ENCODE peak calls at places on chromosomes 16 and 17, in eight cellular contexts. One of them, this sample, is unnamed.

GRCh38 chr17:9324864-9325263 is 250.8 kb downstream of the STX8 start:
- DNase-seq in cardiac muscle cell: peak
- DNase-seq in sigmoid colon: no peak
- DNase-seq in left ventricle myocardium inferior: no peak
- DNase-seq in tibial artery: no peak
- DNase-seq in K562: no peak
- DNase-seq in brain microvascular endothelial cell: no peak
- DNase-seq in IMR-90: peak
- DNase-seq in this sample: no peak

GRCh38 chr16:70269471-70269870 is 17.7 kb upstream of the EXOSC6 start:
- DNase-seq in cardiac muscle cell: no peak
- DNase-seq in sigmoid colon: peak
- DNase-seq in left ventricle myocardium inferior: no peak
- DNase-seq in tibial artery: no peak
- DNase-seq in K562: no peak
- DNase-seq in brain microvascular endothelial cell: no peak
- DNase-seq in IMR-90: no peak
- DNase-seq in this sample: no peak

GRCh38 chr17:61411944-61412859 is 12.6 kb downstream of the TBX2 start:
- DNase-seq in cardiac muscle cell: peak
- DNase-seq in sigmoid colon: peak
- DNase-seq in left ventricle myocardium inferior: peak
- DNase-seq in tibial artery: peak
- DNase-seq in K562: peak
- DNase-seq in brain microvascular endothelial cell: peak
- DNase-seq in IMR-90: peak
- DNase-seq in this sample: peak

GRCh38 chr17:65139045-65139764 is 2.0 kb downstream of the RGS9 start:
- DNase-seq in cardiac muscle cell: no peak
- DNase-seq in sigmoid colon: no peak
- DNase-seq in left ventricle myocardium inferior: no peak
- DNase-seq in tibial artery: no peak
- DNase-seq in K562: no peak
- DNase-seq in brain microvascular endothelial cell: no peak
- DNase-seq in IMR-90: no peak
- DNase-seq in this sample: no peak

GRCh38 chr16:56355786-56356275 is 69.5 kb downstream of the AMFR start:
- DNase-seq in cardiac muscle cell: peak
- DNase-seq in sigmoid colon: peak
- DNase-seq in left ventricle myocardium inferior: peak
- DNase-seq in tibial artery: peak
- DNase-seq in K562: peak
- DNase-seq in brain microvascular endothelial cell: no peak
- DNase-seq in IMR-90: no peak
- DNase-seq in this sample: no peak

GRCh38 chr17:62134397-62134796 is 69.3 kb upstream of the MED13 start:
- DNase-seq in cardiac muscle cell: no peak
- DNase-seq in sigmoid colon: no peak
- DNase-seq in left ventricle myocardium inferior: no peak
- DNase-seq in tibial artery: no peak
- DNase-seq in K562: no peak
- DNase-seq in brain microvascular endothelial cell: no peak
- DNase-seq in IMR-90: peak
- DNase-seq in this sample: no peak

GRCh38 chr16:81575834-81576233 is 131.2 kb downstream of the CMIP start:
- DNase-seq in cardiac muscle cell: no peak
- DNase-seq in sigmoid colon: no peak
- DNase-seq in left ventricle myocardium inferior: no peak
- DNase-seq in tibial artery: no peak
- DNase-seq in K562: no peak
- DNase-seq in brain microvascular endothelial cell: no peak
- DNase-seq in IMR-90: no peak
- DNase-seq in this sample: no peak

GRCh38 chr16:81424761-81425160 is 19.8 kb upstream of the CMIP start:
- DNase-seq in cardiac muscle cell: no peak
- DNase-seq in sigmoid colon: no peak
- DNase-seq in left ventricle myocardium inferior: no peak
- DNase-seq in tibial artery: no peak
- DNase-seq in K562: peak
- DNase-seq in brain microvascular endothelial cell: no peak
- DNase-seq in IMR-90: peak
- DNase-seq in this sample: no peak

GRCh38 chr16:49843758-49844157 is 12.2 kb downstream of the ZNF423 start:
- DNase-seq in cardiac muscle cell: no peak
- DNase-seq in sigmoid colon: no peak
- DNase-seq in left ventricle myocardium inferior: no peak
- DNase-seq in tibial artery: no peak
- DNase-seq in K562: no peak
- DNase-seq in brain microvascular endothelial cell: no peak
- DNase-seq in IMR-90: no peak
- DNase-seq in this sample: no peak

GRCh38 chr17:17414316-17414937 is 62.4 kb upstream of the MED9 start:
- DNase-seq in cardiac muscle cell: peak
- DNase-seq in sigmoid colon: peak
- DNase-seq in left ventricle myocardium inferior: no peak
- DNase-seq in tibial artery: peak
- DNase-seq in K562: no peak
- DNase-seq in brain microvascular endothelial cell: no peak
- DNase-seq in IMR-90: peak
- DNase-seq in this sample: no peak

GRCh38 chr16:84843149-84844048 is 23.6 kb downstream of the CRISPLD2 start:
- DNase-seq in cardiac muscle cell: no peak
- DNase-seq in sigmoid colon: no peak
- DNase-seq in left ventricle myocardium inferior: no peak
- DNase-seq in tibial artery: no peak
- DNase-seq in K562: no peak
- DNase-seq in brain microvascular endothelial cell: no peak
- DNase-seq in IMR-90: no peak
- DNase-seq in this sample: no peak

GRCh38 chr16:75243667-75244224 is 7.7 kb downstream of the BCAR1 start:
- DNase-seq in cardiac muscle cell: no peak
- DNase-seq in sigmoid colon: no peak
- DNase-seq in left ventricle myocardium inferior: no peak
- DNase-seq in tibial artery: no peak
- DNase-seq in K562: no peak
- DNase-seq in brain microvascular endothelial cell: no peak
- DNase-seq in IMR-90: no peak
- DNase-seq in this sample: no peak

GRCh38 chr17:63550816-63551639 is 751 bp downstream of the DCAF7 start:
- DNase-seq in cardiac muscle cell: peak
- DNase-seq in sigmoid colon: no peak
- DNase-seq in left ventricle myocardium inferior: no peak
- DNase-seq in tibial artery: no peak
- DNase-seq in K562: peak
- DNase-seq in brain microvascular endothelial cell: peak
- DNase-seq in IMR-90: peak
- DNase-seq in this sample: peak

GRCh38 chr17:9181640-9182039 is 160.3 kb downstream of the NTN1 start:
- DNase-seq in cardiac muscle cell: no peak
- DNase-seq in sigmoid colon: no peak
- DNase-seq in left ventricle myocardium inferior: no peak
- DNase-seq in tibial artery: no peak
- DNase-seq in K562: no peak
- DNase-seq in brain microvascular endothelial cell: no peak
- DNase-seq in IMR-90: no peak
- DNase-seq in this sample: no peak

GRCh38 chr17:66214893-66215528 is 14.2 kb downstream of the APOH start:
- DNase-seq in cardiac muscle cell: no peak
- DNase-seq in sigmoid colon: no peak
- DNase-seq in left ventricle myocardium inferior: no peak
- DNase-seq in tibial artery: no peak
- DNase-seq in K562: no peak
- DNase-seq in brain microvascular endothelial cell: no peak
- DNase-seq in IMR-90: no peak
- DNase-seq in this sample: no peak

GRCh38 chr17:80026359-80027042 is 9.2 kb downstream of the TBC1D16 start:
- DNase-seq in cardiac muscle cell: no peak
- DNase-seq in sigmoid colon: no peak
- DNase-seq in left ventricle myocardium inferior: no peak
- DNase-seq in tibial artery: peak
- DNase-seq in K562: no peak
- DNase-seq in brain microvascular endothelial cell: no peak
- DNase-seq in IMR-90: no peak
- DNase-seq in this sample: no peak

GRCh38 chr17:7897773-7898172 is 9.2 kb downstream of the CHD3 start:
- DNase-seq in cardiac muscle cell: peak
- DNase-seq in sigmoid colon: no peak
- DNase-seq in left ventricle myocardium inferior: no peak
- DNase-seq in tibial artery: no peak
- DNase-seq in K562: peak
- DNase-seq in brain microvascular endothelial cell: peak
- DNase-seq in IMR-90: peak
- DNase-seq in this sample: no peak

GRCh38 chr16:66127459-66128362 is 238.8 kb upstream of the CDH5 start:
- DNase-seq in cardiac muscle cell: peak
- DNase-seq in sigmoid colon: no peak
- DNase-seq in left ventricle myocardium inferior: no peak
- DNase-seq in tibial artery: peak
- DNase-seq in K562: no peak
- DNase-seq in brain microvascular endothelial cell: no peak
- DNase-seq in IMR-90: no peak
- DNase-seq in this sample: no peak
- TF ChIP-seq CTCF in cardiac muscle cell: peak
- TF ChIP-seq CTCF in sigmoid colon: no peak
- TF ChIP-seq CTCF in left ventricle myocardium inferior: peak
- TF ChIP-seq CTCF in tibial artery: no peak
- TF ChIP-seq CTCF in K562: no peak
- TF ChIP-seq CTCF in brain microvascular endothelial cell: peak
- TF ChIP-seq CTCF in IMR-90: no peak
- TF ChIP-seq CTCF in this sample: no peak

DNA sequence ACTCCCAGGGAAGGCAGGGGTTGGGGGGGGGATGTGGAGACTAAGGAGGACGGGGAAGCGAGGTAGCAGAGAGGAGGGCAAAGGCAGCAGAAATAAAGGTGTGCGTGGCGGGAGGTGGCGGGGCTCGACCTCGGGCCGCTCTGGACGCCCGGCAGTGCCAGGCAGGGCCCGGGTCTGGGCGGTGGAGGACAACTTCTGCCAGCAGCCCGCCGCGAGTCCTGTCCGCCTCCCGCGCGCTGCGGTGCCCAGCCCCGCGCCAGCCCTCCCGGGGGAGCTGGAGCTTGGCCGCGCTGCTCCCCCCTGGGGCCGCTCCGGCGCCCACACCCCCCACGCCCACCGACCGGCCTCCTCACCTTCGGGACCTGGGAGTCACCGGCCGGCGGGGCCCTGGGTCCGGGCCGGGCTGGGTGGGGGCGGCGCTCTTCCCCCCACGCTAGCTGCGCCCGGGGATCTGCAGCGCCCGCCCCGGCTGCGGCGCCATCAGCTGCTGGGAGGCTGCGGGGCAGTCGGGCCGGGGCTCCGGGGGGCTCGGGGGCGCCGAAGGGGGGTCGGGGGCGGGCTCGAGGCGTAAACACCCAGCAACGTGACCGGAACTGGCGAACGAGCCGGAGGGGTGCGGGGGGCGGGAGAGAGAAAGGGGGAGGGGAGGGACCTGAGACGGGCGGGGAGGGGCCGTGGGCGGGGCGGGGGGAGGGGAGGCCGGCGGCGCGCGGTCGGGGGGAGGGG is at the start of gene CCDC92B:
- DNase-seq in cardiac muscle cell: no peak
- DNase-seq in sigmoid colon: no peak
- DNase-seq in left ventricle myocardium inferior: no peak
- DNase-seq in tibial artery: no peak
- DNase-seq in K562: no peak
- DNase-seq in brain microvascular endothelial cell: no peak
- DNase-seq in IMR-90: no peak
- DNase-seq in this sample: peak
- H3K27ac ChIP-seq in cardiac muscle cell: no peak
- H3K27ac ChIP-seq in sigmoid colon: no peak
- H3K27ac ChIP-seq in left ventricle myocardium inferior: no peak
- H3K27ac ChIP-seq in tibial artery: no peak
- H3K27ac ChIP-seq in K562: no peak
- H3K27ac ChIP-seq in brain microvascular endothelial cell: no peak
- H3K27ac ChIP-seq in IMR-90: no peak
- H3K27ac ChIP-seq in this sample: peak

DNA sequence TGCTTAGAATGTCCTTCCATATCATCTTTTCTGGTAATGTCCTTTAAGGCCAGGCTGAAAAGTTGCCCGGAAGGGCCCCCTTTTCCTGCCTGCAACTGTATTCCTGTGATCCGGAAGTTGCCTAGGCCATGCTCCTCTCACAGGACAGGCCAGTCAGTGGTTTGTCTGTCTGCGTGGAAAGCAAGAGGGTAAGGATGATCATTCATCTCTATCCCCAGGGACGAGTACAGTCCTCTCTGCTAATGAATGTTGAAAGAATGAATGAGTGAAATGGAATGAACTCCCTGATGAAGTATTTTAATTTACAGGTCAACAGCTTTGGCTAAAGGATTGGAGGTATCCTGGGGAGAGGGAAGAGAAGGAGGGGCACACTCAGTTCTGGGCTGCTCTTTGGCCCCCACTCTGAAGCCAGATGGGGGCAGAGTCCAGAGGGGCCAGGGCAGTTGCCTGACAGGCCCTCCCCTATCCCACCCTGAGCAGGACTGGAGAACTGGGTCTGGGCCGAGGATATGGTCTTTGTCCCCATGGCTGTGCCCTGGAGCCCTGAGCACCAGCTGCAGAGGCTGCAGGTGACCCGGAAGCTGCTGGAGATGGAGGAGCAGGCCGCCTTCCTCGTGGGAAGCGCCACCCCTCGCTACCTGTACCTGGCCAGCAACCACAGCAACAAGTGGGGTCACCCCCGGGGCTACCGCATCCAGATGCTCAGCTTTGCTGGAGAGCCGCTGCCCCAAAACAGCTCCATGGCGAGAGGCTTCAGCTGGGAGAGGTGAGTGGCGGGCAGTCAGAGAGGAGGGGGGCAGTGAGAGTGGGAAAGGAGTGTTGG is 3.2 kb downstream of the AOC3 start:
- DNase-seq in cardiac muscle cell: no peak
- DNase-seq in sigmoid colon: peak
- DNase-seq in left ventricle myocardium inferior: no peak
- DNase-seq in tibial artery: no peak
- DNase-seq in K562: no peak
- DNase-seq in brain microvascular endothelial cell: no peak
- DNase-seq in IMR-90: no peak
- DNase-seq in this sample: no peak
- H3K4me3 ChIP-seq in cardiac muscle cell: no peak
- H3K4me3 ChIP-seq in sigmoid colon: peak
- H3K4me3 ChIP-seq in left ventricle myocardium inferior: peak
- H3K4me3 ChIP-seq in tibial artery: peak
- H3K4me3 ChIP-seq in K562: no peak
- H3K4me3 ChIP-seq in brain microvascular endothelial cell: no peak
- H3K4me3 ChIP-seq in IMR-90: no peak
- H3K4me3 ChIP-seq in this sample: no peak

GRCh38 chr16:30802971-30803370 is 16.0 kb upstream of the ZNF629 start:
- DNase-seq in cardiac muscle cell: no peak
- DNase-seq in sigmoid colon: no peak
- DNase-seq in left ventricle myocardium inferior: no peak
- DNase-seq in tibial artery: no peak
- DNase-seq in K562: no peak
- DNase-seq in brain microvascular endothelial cell: no peak
- DNase-seq in IMR-90: no peak
- DNase-seq in this sample: no peak

GRCh38 chr16:30793508-30794069 is 6.6 kb upstream of the ZNF629 start:
- DNase-seq in cardiac muscle cell: no peak
- DNase-seq in sigmoid colon: no peak
- DNase-seq in left ventricle myocardium inferior: no peak
- DNase-seq in tibial artery: no peak
- DNase-seq in K562: no peak
- DNase-seq in brain microvascular endothelial cell: no peak
- DNase-seq in IMR-90: no peak
- DNase-seq in this sample: no peak

GRCh38 chr16:30794634-30795033 is 7.6 kb upstream of the ZNF629 start:
- DNase-seq in cardiac muscle cell: no peak
- DNase-seq in sigmoid colon: no peak
- DNase-seq in left ventricle myocardium inferior: no peak
- DNase-seq in tibial artery: no peak
- DNase-seq in K562: no peak
- DNase-seq in brain microvascular endothelial cell: no peak
- DNase-seq in IMR-90: no peak
- DNase-seq in this sample: no peak

GRCh38 chr16:30797670-30798309 is 10.8 kb upstream of the ZNF629 start:
- DNase-seq in cardiac muscle cell: no peak
- DNase-seq in sigmoid colon: no peak
- DNase-seq in left ventricle myocardium inferior: no peak
- DNase-seq in tibial artery: no peak
- DNase-seq in K562: peak
- DNase-seq in brain microvascular endothelial cell: no peak
- DNase-seq in IMR-90: no peak
- DNase-seq in this sample: no peak
- TF ChIP-seq CTCF in cardiac muscle cell: no peak
- TF ChIP-seq CTCF in sigmoid colon: no peak
- TF ChIP-seq CTCF in left ventricle myocardium inferior: no peak
- TF ChIP-seq CTCF in tibial artery: no peak
- TF ChIP-seq CTCF in K562: peak
- TF ChIP-seq CTCF in brain microvascular endothelial cell: peak
- TF ChIP-seq CTCF in IMR-90: no peak
- TF ChIP-seq CTCF in this sample: peak